ENCODE peak calls at places on chromosomes 1 and 21, in eight cellular contexts. Q, J, N, I, C, H, R and U are unnamed samples.

GRCh38 chr1:229208481-229208880 is 62.4 kb upstream of the RAB4A start:
- DNase-seq in J (no peak), I (no peak), R (no peak), C (no peak), Q (no peak), H (peak; percentile 39), N (peak; percentile 38), U (peak; percentile 45)

GRCh38 chr1:114490235-114490634 is 20.8 kb downstream of the TRIM33 start:
- DNase-seq in Q (no peak), R (no peak), N (peak; percentile 17), J (no peak), H (no peak), C (no peak), I (no peak), U (peak; percentile 66)

GRCh38 chr1:15785683-15786082 is 21.8 kb downstream of the UQCRHL start:
- DNase-seq in I (no peak), Q (no peak), N (no peak), R (no peak), H (no peak), C (no peak), J (no peak), U (no peak)

GRCh38 chr1:31669433-31669785 is 24.7 kb upstream of the PEF1 start:
- DNase-seq in H (no peak), R (no peak), Q (no peak), C (no peak), I (no peak), J (no peak), N (no peak), U (no peak)

GRCh38 chr21:34509151-34509550 is 2.9 kb downstream of the KCNE1 start:
- DNase-seq in R (no peak), H (no peak), J (peak; percentile 76), I (no peak), N (no peak), Q (peak; percentile 27), C (no peak), U (no peak)

GRCh38 chr1:15248238-15248637 is 1.2 kb downstream of the FHAD1 start:
- DNase-seq in Q (no peak), J (no peak), I (no peak), H (no peak), R (no peak), N (no peak), C (no peak), U (no peak)

GRCh38 chr1:26177182-26177684 is at the start of gene CNKSR1:
- DNase-seq in C (peak; percentile 90), R (no peak), Q (no peak), H (peak; percentile 88), J (peak; percentile 91), I (no peak), N (no peak), U (no peak)

GRCh38 chr1:38680801-38681510 is 178.6 kb downstream of the RRAGC start:
- DNase-seq in R (no peak), H (no peak), Q (no peak), J (no peak), I (peak; percentile 19), C (peak; percentile 11), N (peak; percentile 49), U (peak; percentile 14)

GRCh38 chr1:202501281-202501680 is 152.8 kb downstream of the PPP1R12B start:
- DNase-seq in H (no peak), R (no peak), Q (peak; percentile 32), N (peak; percentile 70), C (peak; percentile 23), J (no peak), I (no peak), U (peak; percentile 69)

GRCh38 chr1:46469846-46470245 is 19.8 kb upstream of the DMBX1 start:
- DNase-seq in Q (no peak), I (no peak), C (no peak), R (no peak), H (no peak), J (no peak), N (no peak), U (no peak)

GRCh38 chr1:3071507-3072177 is 2.6 kb downstream of the PRDM16 start:
- DNase-seq in N (no peak), H (no peak), J (peak; percentile 77), Q (no peak), R (no peak), I (no peak), C (no peak), U (no peak)

GRCh38 chr1:199774433-199775089 is 252.9 kb upstream of the NR5A2 start:
- DNase-seq in J (no peak), Q (no peak), R (no peak), N (peak; percentile 25), H (peak; percentile 63), C (no peak), I (no peak), U (no peak)

GRCh38 chr1:74396462-74396861 is 115.9 kb downstream of the LRRC53 start:
- DNase-seq in C (no peak), N (no peak), J (no peak), Q (no peak), R (no peak), H (no peak), I (no peak), U (no peak)
- H3K4me3 ChIP-seq in C (no peak overlapping the region), N (no peak overlapping the region), J (no peak overlapping the region), Q (no peak overlapping the region), R (no peak overlapping the region), H (no peak overlapping the region), I (no peak overlapping the region), U (no peak overlapping the region)

GRCh38 chr1:85911742-85912141 is 203.5 kb upstream of the ZNHIT6 start:
- DNase-seq in R (no peak), H (no peak), I (no peak), J (no peak), Q (peak; percentile 17), C (no peak), N (peak; percentile 23), U (peak; percentile 12)
- TF ChIP-seq CTCF in R (no peak), H (peak; percentile 66), I (no peak), J (no peak), Q (peak; percentile 19), C (peak; percentile 27), N (peak; percentile 50), U (peak; percentile 39)

GRCh38 chr1:33908344-33908956 is 44.6 kb downstream of the HMGB4 start:
- DNase-seq in J (no peak), C (no peak), I (no peak), N (no peak), H (no peak), Q (no peak), R (no peak), U (no peak)
- H3K4me3 ChIP-seq in J (no peak overlapping the region), C (no peak overlapping the region), I (no peak overlapping the region), N (no peak overlapping the region), H (no peak overlapping the region), Q (no peak overlapping the region), R (no peak overlapping the region), U (no peak overlapping the region)

GRCh38 chr1:184388671-184389292 is 2.0 kb downstream of the C1orf21 start:
- DNase-seq in N (no peak), C (no peak), R (no peak), J (no peak), H (no peak), I (no peak), Q (no peak), U (no peak)
- TF ChIP-seq CTCF in N (no peak), C (no peak), R (no peak), J (no peak), H (no peak), I (no peak), Q (no peak), U (no peak)